ENCODE peak calls at places on chromosomes 6 and 20, in four cellular contexts. A, L, B and I are unnamed samples.

GRCh38 chr6:52020961-52021570 is 66.3 kb downstream of the PKHD1 start:
- DNase-seq in L (peak; percentile 33), A (no peak), B (no peak), I (no peak)

GRCh38 chr6:163137036-163137435 is 277.5 kb upstream of the QKI start:
- DNase-seq in L (no peak), A (no peak), B (no peak), I (no peak)

GRCh38 chr6:41257369-41258195 is 28.9 kb downstream of the TREM1 start:
- DNase-seq in L (peak; percentile 77), A (no peak), B (no peak), I (no peak)

GRCh38 chr6:43052842-43053544 is 658 bp downstream of the CUL7 start:
- DNase-seq in A (peak; percentile 59), B (no peak), L (no peak), I (no peak)

GRCh38 chr20:1646975-1647431 is 10.6 kb downstream of the SIRPG start:
- DNase-seq in L (no peak), A (no peak), B (no peak), I (no peak)

GRCh38 chr6:119966484-119966883 is 616.9 kb upstream of the MAN1A1 start:
- DNase-seq in B (no peak), A (no peak), L (no peak), I (no peak)

GRCh38 chr20:63577317-63577894 is 3.4 kb upstream of the HELZ2 start:
- DNase-seq in A (peak; percentile 84), B (no peak), L (no peak), I (no peak)

GRCh38 chr20:41058007-41058673 is 29.5 kb downstream of the TOP1 start:
- DNase-seq in B (no peak), L (peak; percentile 95), A (no peak), I (peak; percentile 7)

GRCh38 chr6:64249129-64249528 is 613.5 kb downstream of the PHF3 start:
- DNase-seq in B (no peak), L (no peak), A (no peak), I (no peak)

GRCh38 chr20:61449916-61450315 is 197.9 kb downstream of the CDH4 start:
- DNase-seq in B (no peak), A (no peak), L (peak; percentile 6), I (no peak)

GRCh38 chr6:45378324-45378926 is 691 bp upstream of the SUPT3H start:
- DNase-seq in B (peak; percentile 23), A (peak; percentile 79), L (no peak), I (no peak)

GRCh38 chr6:11828185-11828897 is 49.7 kb upstream of the ADTRP start:
- DNase-seq in B (no peak), L (no peak), A (no peak), I (no peak)

GRCh38 chr20:51321343-51322163 is 221.0 kb downstream of the NFATC2 start:
- DNase-seq in L (no peak), B (no peak), A (no peak), I (no peak)

GRCh38 chr20:10060223-10060622 is 25.4 kb downstream of the ANKEF1 start:
- DNase-seq in A (no peak), B (no peak), L (no peak), I (no peak)

GRCh38 chr20:24370911-24371695 is 98.3 kb upstream of the SYNDIG1 start:
- DNase-seq in L (no peak), A (no peak), B (no peak), I (no peak)

GRCh38 chr6:3414704-3415453 is 42.0 kb downstream of the SLC22A23 start:
- DNase-seq in B (no peak), L (no peak), A (no peak), I (no peak)

GRCh38 chr20:25090492-25091429 is 8.8 kb upstream of the VSX1 start:
- DNase-seq in A (peak; percentile 63), B (no peak), L (no peak), I (no peak)

GRCh38 chr6:140538926-140539325 is 1164.5 kb upstream of the CITED2 start:
- DNase-seq in L (peak; percentile 28), A (no peak), B (no peak), I (no peak)

GRCh38 chr6:23650676-23651075 is 475.3 kb upstream of the NRSN1 start:
- DNase-seq in L (no peak), A (no peak), B (no peak), I (no peak)

GRCh38 chr6:127834136-127834535 is 66.7 kb downstream of the THEMIS start:
- DNase-seq in B (no peak), A (no peak), L (no peak), I (no peak)

GRCh38 chr6:169800668-169801395 is 49.4 kb downstream of the ERMARD start:
- DNase-seq in A (no peak), L (peak; percentile 42), B (peak; percentile 45), I (no peak)

GRCh38 chr20:43389839-43390626 is 67.7 kb upstream of the SRSF6 start:
- DNase-seq in L (no peak), B (no peak), A (peak; percentile 51), I (no peak)

GRCh38 chr6:86822747-86823146 is 114.6 kb upstream of the HTR1E start:
- DNase-seq in B (no peak), A (no peak), L (no peak), I (no peak)

GRCh38 chr6:107496041-107496440 is 6.1 kb downstream of the SOBP start:
- DNase-seq in A (no peak), B (no peak), L (no peak), I (no peak)

GRCh38 chr20:57743450-57744095 is 33.8 kb upstream of the PMEPA1 start:
- DNase-seq in B (no peak), A (no peak), L (no peak), I (no peak)

GRCh38 chr6:106512048-106512957 is 117.0 kb downstream of the RTN4IP1 start:
- DNase-seq in A (peak; percentile 87), L (peak; percentile 58), B (no peak), I (no peak)

GRCh38 chr6:15249371-15250019 is 3.6 kb downstream of the JARID2 start:
- DNase-seq in A (no peak), L (no peak), B (no peak), I (no peak)

GRCh38 chr20:9515761-9516657 is 1.6 kb downstream of the LAMP5 start:
- DNase-seq in B (no peak), L (peak; percentile 17), A (no peak), I (no peak)

GRCh38 chr6:16883414-16883813 is 122.2 kb upstream of the ATXN1 start:
- DNase-seq in B (no peak), A (no peak), L (no peak), I (no peak)

GRCh38 chr6:32973144-32973854 is 4.9 kb downstream of the BRD2 start:
- DNase-seq in L (no peak), A (no peak), B (no peak), I (no peak)

GRCh38 chr20:32034581-32035397 is 17.3 kb upstream of the HCK start:
- DNase-seq in B (no peak), A (peak; percentile 60), L (no peak), I (no peak)